ENCODE peak calls at places on chromosomes 7 and 10, in four cellular contexts. W, L, S and A are unnamed samples.

GRCh38 chr10:109899578-109900355 is 23.5 kb downstream of the XPNPEP1 start:
- DNase-seq in W (no peak), S (no peak), L (no peak), A (no peak)

GRCh38 chr10:89644691-89644966 is 413 bp downstream of the PANK1 start:
- DNase-seq in L (no peak), W (no peak), S (no peak), A (no peak)

GRCh38 chr7:27779873-27780272 is 39.9 kb downstream of the TAX1BP1 start:
- DNase-seq in L (no peak), S (no peak), W (no peak), A (no peak)

GRCh38 chr7:128011079-128011670 is 20.1 kb downstream of the LRRC4 start:
- DNase-seq in S (no peak), W (no peak), L (no peak), A (no peak)

GRCh38 chr7:121442845-121443244 is 46.7 kb upstream of the FAM3C start:
- DNase-seq in W (no peak), L (no peak), S (peak; percentile 98), A (peak; percentile 56)

GRCh38 chr7:132359746-132360145 is 216.5 kb downstream of the PLXNA4 start:
- DNase-seq in W (no peak), S (no peak), L (no peak), A (no peak)

GRCh38 chr10:86169506-86170254 is 196.9 kb downstream of the GRID1 start:
- DNase-seq in S (no peak), L (no peak), W (no peak), A (no peak)

GRCh38 chr10:97564776-97565175 is 7.8 kb upstream of the ANKRD2 start:
- DNase-seq in S (no peak), L (peak; percentile 30), W (no peak), A (no peak)

GRCh38 chr7:106947244-106947728 is 82.2 kb downstream of the PIK3CG start:
- DNase-seq in L (peak; percentile 78), S (peak; percentile 60), W (no peak), A (peak; percentile 73)

GRCh38 chr7:83677180-83677866 is 28.4 kb upstream of the SEMA3E start:
- DNase-seq in W (peak; percentile 88), S (peak; percentile 96), L (peak; percentile 97), A (peak; percentile 93)

GRCh38 chr7:123747620-123748141 is 1.1 kb downstream of the WASL start:
- DNase-seq in L (peak; percentile 86), S (peak; percentile 70), W (peak; percentile 75), A (peak; percentile 80)

GRCh38 chr10:12782537-12782936 is 219.0 kb downstream of the CCDC3 start:
- DNase-seq in W (no peak), L (peak; percentile 19), S (no peak), A (peak; percentile 30)

GRCh38 chr10:106519376-106520035 is 645.0 kb downstream of the SORCS1 start:
- DNase-seq in W (no peak), S (no peak), L (no peak), A (no peak)

GRCh38 chr7:101315336-101315735 is 6.3 kb downstream of the IFT22 start:
- DNase-seq in S (no peak), W (no peak), L (peak; percentile 29), A (peak; percentile 42)

GRCh38 chr7:28075674-28076358 is 104.8 kb downstream of the JAZF1 start:
- DNase-seq in W (no peak), L (no peak), S (no peak), A (no peak)

GRCh38 chr7:44762300-44762699 is 13.7 kb downstream of the ZMIZ2 start:
- DNase-seq in S (peak; percentile 32), W (no peak), L (no peak), A (no peak)

DNA sequence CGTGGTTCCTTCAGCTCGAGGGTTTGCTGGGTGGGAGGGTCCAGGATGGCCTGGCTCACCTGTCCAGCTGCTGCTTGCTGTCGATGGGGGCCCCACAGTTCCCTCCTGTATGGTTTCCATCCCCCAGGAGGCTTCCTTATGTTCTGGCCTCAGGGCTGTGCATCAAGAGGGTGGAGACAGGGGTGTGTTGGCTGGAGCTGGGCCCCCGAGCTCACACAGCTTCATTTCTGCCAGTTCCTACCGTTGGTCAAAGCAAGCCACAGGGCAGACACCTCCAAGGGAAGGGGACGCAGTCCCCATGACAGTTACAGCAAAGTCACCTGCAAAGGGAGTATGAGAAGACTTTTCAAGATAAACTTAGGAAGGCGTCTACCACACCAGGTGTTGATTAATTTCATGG is 156.9 kb downstream of the EBF3 start:
- DNase-seq in W (no peak), S (no peak), L (no peak), A (no peak)
- TF ChIP-seq CTCF in W (no peak), S (no peak), L (no peak), A (no peak)

DNA sequence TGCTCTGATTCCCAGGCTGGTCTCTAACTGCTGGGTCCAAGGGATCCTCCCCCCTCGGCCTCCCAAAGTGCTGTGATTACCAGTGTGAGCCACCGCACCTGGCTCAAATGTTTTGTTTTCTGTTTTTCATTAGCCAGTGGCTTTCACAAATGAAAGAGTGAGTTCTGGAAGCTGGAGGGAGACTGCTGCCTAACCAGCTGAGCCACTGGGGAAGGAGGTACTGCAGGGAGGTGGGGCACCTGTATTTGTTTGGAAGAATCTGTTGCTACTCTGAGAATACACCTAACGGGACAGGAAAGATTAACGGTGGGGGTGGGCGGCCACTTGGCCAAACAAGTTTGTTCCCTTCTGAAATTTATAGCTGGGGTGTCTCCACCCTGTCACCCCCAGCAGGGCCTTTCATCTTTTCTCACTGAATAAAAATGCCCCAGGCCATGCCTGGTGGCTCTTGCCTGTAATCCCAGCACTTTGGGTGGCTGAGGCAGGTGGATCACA is 4.7 kb downstream of the STOX1 start:
- DNase-seq in L (no peak), W (no peak), S (no peak), A (no peak)
- H3K27me3 ChIP-seq in L (peaks cover 6% of the 10 kb centered on the region), W (peaks cover 8% of the 10 kb centered on the region), S (no peaks in the 10 kb centered on the region), A (peaks cover 4% of the 10 kb centered on the region)

DNA sequence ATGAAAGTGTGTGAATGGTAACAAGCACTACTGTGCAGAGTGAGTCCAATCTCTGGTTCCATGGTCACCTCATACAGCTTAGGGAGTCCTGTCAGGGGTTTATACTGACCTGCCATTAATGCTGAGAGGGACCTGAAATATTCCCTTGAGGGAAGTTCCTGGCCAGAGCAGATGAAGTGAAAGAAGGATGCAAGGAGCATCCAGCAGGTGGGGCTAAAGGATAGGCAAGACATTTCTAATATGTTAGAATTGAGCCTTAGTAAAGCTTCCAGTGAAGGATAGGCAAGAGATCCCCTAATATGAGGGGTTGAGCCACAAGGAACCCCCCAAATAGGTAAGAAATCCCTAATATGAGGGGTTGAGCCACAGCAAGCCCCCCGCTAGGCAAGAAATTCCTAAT is 25.5 kb upstream of the FAM221A start:
- DNase-seq in L (peak; percentile 16), S (no peak), W (no peak), A (peak; percentile 7)
- TF ChIP-seq CTCF in L (peak; percentile 51), S (peak; percentile 66), W (no peak), A (peak; percentile 23)

GRCh38 chr7:155279787-155280445 is 17.8 kb upstream of the INSIG1 start:
- DNase-seq in W (no peak), S (no peak), L (no peak), A (no peak)
- H3K27me3 ChIP-seq in W (no peaks in the 10 kb centered on the region), S (no peaks in the 10 kb centered on the region), L (no peaks in the 10 kb centered on the region), A (peaks cover 3% of the 10 kb centered on the region)